ENCODE peak calls at places on chromosomes 4 and X, in eight cellular contexts. One of them, this sample, is unnamed.

GRCh38 chrX:127877358-127877757 is 174.8 kb downstream of the ACTRT1 start:
- ATAC-seq in stimulated activated naive B cell treated with anti-CD40 and anti-IgM and Interleukin-4, amounts not matched to agents 10 μg/mL and 1 μg/mL and 100 μg/mL, for 72 hours: no peak
- ATAC-seq in sciatic nerve: no peak
- ATAC-seq in upper lobe of right lung: no peak
- ATAC-seq in RWPE2: no peak
- ATAC-seq in activated CD4-positive, alpha-beta T cell treated with anti-CD3 and anti-CD28 coated beads for 36 hours: no peak
- ATAC-seq in heart left ventricle: no peak
- ATAC-seq in SK-N-SH treated with all-trans-retinoic acid at 6 μM for 48 hours: no peak
- ATAC-seq in this sample: no peak

GRCh38 chr4:99067617-99068016 is 21.0 kb downstream of the ADH5 start:
- ATAC-seq in activated CD4-positive, alpha-beta T cell treated with anti-CD3 and anti-CD28 coated beads for 36 hours: no peak
- ATAC-seq in heart left ventricle: no peak
- ATAC-seq in upper lobe of right lung: no peak
- ATAC-seq in sciatic nerve: no peak
- ATAC-seq in SK-N-SH treated with all-trans-retinoic acid at 6 μM for 48 hours: no peak
- ATAC-seq in RWPE2: no peak
- ATAC-seq in stimulated activated naive B cell treated with anti-CD40 and anti-IgM and Interleukin-4, amounts not matched to agents 10 μg/mL and 1 μg/mL and 100 μg/mL, for 72 hours: no peak
- ATAC-seq in this sample: no peak

GRCh38 chr4:119337010-119337409 is 15.1 kb upstream of the FABP2 start:
- ATAC-seq in heart left ventricle: peak
- ATAC-seq in activated CD4-positive, alpha-beta T cell treated with anti-CD3 and anti-CD28 coated beads for 36 hours: no peak
- ATAC-seq in sciatic nerve: peak
- ATAC-seq in stimulated activated naive B cell treated with anti-CD40 and anti-IgM and Interleukin-4, amounts not matched to agents 10 μg/mL and 1 μg/mL and 100 μg/mL, for 72 hours: no peak
- ATAC-seq in upper lobe of right lung: peak
- ATAC-seq in RWPE2: no peak
- ATAC-seq in SK-N-SH treated with all-trans-retinoic acid at 6 μM for 48 hours: no peak
- ATAC-seq in this sample: no peak

GRCh38 chr4:83138979-83139378 is 24.4 kb upstream of the PLAC8 start:
- ATAC-seq in heart left ventricle: no peak
- ATAC-seq in upper lobe of right lung: peak
- ATAC-seq in activated CD4-positive, alpha-beta T cell treated with anti-CD3 and anti-CD28 coated beads for 36 hours: peak
- ATAC-seq in stimulated activated naive B cell treated with anti-CD40 and anti-IgM and Interleukin-4, amounts not matched to agents 10 μg/mL and 1 μg/mL and 100 μg/mL, for 72 hours: peak
- ATAC-seq in RWPE2: no peak
- ATAC-seq in sciatic nerve: no peak
- ATAC-seq in SK-N-SH treated with all-trans-retinoic acid at 6 μM for 48 hours: no peak
- ATAC-seq in this sample: peak

GRCh38 chr4:118770741-118771187 is 65.2 kb downstream of the SEC24D start:
- ATAC-seq in RWPE2: peak
- ATAC-seq in SK-N-SH treated with all-trans-retinoic acid at 6 μM for 48 hours: peak
- ATAC-seq in stimulated activated naive B cell treated with anti-CD40 and anti-IgM and Interleukin-4, amounts not matched to agents 10 μg/mL and 1 μg/mL and 100 μg/mL, for 72 hours: no peak
- ATAC-seq in activated CD4-positive, alpha-beta T cell treated with anti-CD3 and anti-CD28 coated beads for 36 hours: no peak
- ATAC-seq in heart left ventricle: peak
- ATAC-seq in upper lobe of right lung: no peak
- ATAC-seq in sciatic nerve: no peak
- ATAC-seq in this sample: no peak

GRCh38 chr4:162149644-162150043 is 14.2 kb downstream of the FSTL5 start:
- ATAC-seq in upper lobe of right lung: no peak
- ATAC-seq in heart left ventricle: no peak
- ATAC-seq in sciatic nerve: no peak
- ATAC-seq in RWPE2: no peak
- ATAC-seq in stimulated activated naive B cell treated with anti-CD40 and anti-IgM and Interleukin-4, amounts not matched to agents 10 μg/mL and 1 μg/mL and 100 μg/mL, for 72 hours: no peak
- ATAC-seq in SK-N-SH treated with all-trans-retinoic acid at 6 μM for 48 hours: no peak
- ATAC-seq in activated CD4-positive, alpha-beta T cell treated with anti-CD3 and anti-CD28 coated beads for 36 hours: no peak
- ATAC-seq in this sample: no peak

GRCh38 chr4:66959207-66959606 is 586.1 kb downstream of the CENPC start:
- ATAC-seq in SK-N-SH treated with all-trans-retinoic acid at 6 μM for 48 hours: no peak
- ATAC-seq in activated CD4-positive, alpha-beta T cell treated with anti-CD3 and anti-CD28 coated beads for 36 hours: no peak
- ATAC-seq in stimulated activated naive B cell treated with anti-CD40 and anti-IgM and Interleukin-4, amounts not matched to agents 10 μg/mL and 1 μg/mL and 100 μg/mL, for 72 hours: no peak
- ATAC-seq in heart left ventricle: no peak
- ATAC-seq in upper lobe of right lung: no peak
- ATAC-seq in RWPE2: peak
- ATAC-seq in sciatic nerve: no peak
- ATAC-seq in this sample: no peak

GRCh38 chr4:26912810-26913209 is 52.2 kb downstream of the STIM2 start:
- ATAC-seq in activated CD4-positive, alpha-beta T cell treated with anti-CD3 and anti-CD28 coated beads for 36 hours: no peak
- ATAC-seq in stimulated activated naive B cell treated with anti-CD40 and anti-IgM and Interleukin-4, amounts not matched to agents 10 μg/mL and 1 μg/mL and 100 μg/mL, for 72 hours: no peak
- ATAC-seq in upper lobe of right lung: peak
- ATAC-seq in sciatic nerve: no peak
- ATAC-seq in SK-N-SH treated with all-trans-retinoic acid at 6 μM for 48 hours: no peak
- ATAC-seq in RWPE2: no peak
- ATAC-seq in heart left ventricle: no peak
- ATAC-seq in this sample: no peak

GRCh38 chrX:112786076-112786475 is 54.6 kb downstream of the AMOT start:
- ATAC-seq in heart left ventricle: no peak
- ATAC-seq in SK-N-SH treated with all-trans-retinoic acid at 6 μM for 48 hours: no peak
- ATAC-seq in activated CD4-positive, alpha-beta T cell treated with anti-CD3 and anti-CD28 coated beads for 36 hours: no peak
- ATAC-seq in sciatic nerve: no peak
- ATAC-seq in stimulated activated naive B cell treated with anti-CD40 and anti-IgM and Interleukin-4, amounts not matched to agents 10 μg/mL and 1 μg/mL and 100 μg/mL, for 72 hours: peak
- ATAC-seq in upper lobe of right lung: no peak
- ATAC-seq in RWPE2: no peak
- ATAC-seq in this sample: no peak

GRCh38 chr4:99447513-99447912 is 12.4 kb upstream of the ADH7 start:
- ATAC-seq in activated CD4-positive, alpha-beta T cell treated with anti-CD3 and anti-CD28 coated beads for 36 hours: no peak
- ATAC-seq in sciatic nerve: no peak
- ATAC-seq in upper lobe of right lung: no peak
- ATAC-seq in stimulated activated naive B cell treated with anti-CD40 and anti-IgM and Interleukin-4, amounts not matched to agents 10 μg/mL and 1 μg/mL and 100 μg/mL, for 72 hours: no peak
- ATAC-seq in RWPE2: no peak
- ATAC-seq in heart left ventricle: no peak
- ATAC-seq in SK-N-SH treated with all-trans-retinoic acid at 6 μM for 48 hours: no peak
- ATAC-seq in this sample: peak

GRCh38 chr4:80492761-80493160 is 157.2 kb downstream of the CFAP299 start:
- ATAC-seq in stimulated activated naive B cell treated with anti-CD40 and anti-IgM and Interleukin-4, amounts not matched to agents 10 μg/mL and 1 μg/mL and 100 μg/mL, for 72 hours: peak
- ATAC-seq in RWPE2: peak
- ATAC-seq in activated CD4-positive, alpha-beta T cell treated with anti-CD3 and anti-CD28 coated beads for 36 hours: peak
- ATAC-seq in SK-N-SH treated with all-trans-retinoic acid at 6 μM for 48 hours: no peak
- ATAC-seq in heart left ventricle: no peak
- ATAC-seq in sciatic nerve: peak
- ATAC-seq in upper lobe of right lung: peak
- ATAC-seq in this sample: peak

GRCh38 chrX:153426204-153426603 is 14.9 kb downstream of the ZFP92 start:
- ATAC-seq in activated CD4-positive, alpha-beta T cell treated with anti-CD3 and anti-CD28 coated beads for 36 hours: no peak
- ATAC-seq in sciatic nerve: no peak
- ATAC-seq in heart left ventricle: no peak
- ATAC-seq in upper lobe of right lung: no peak
- ATAC-seq in stimulated activated naive B cell treated with anti-CD40 and anti-IgM and Interleukin-4, amounts not matched to agents 10 μg/mL and 1 μg/mL and 100 μg/mL, for 72 hours: no peak
- ATAC-seq in RWPE2: no peak
- ATAC-seq in SK-N-SH treated with all-trans-retinoic acid at 6 μM for 48 hours: no peak
- ATAC-seq in this sample: no peak

GRCh38 chr4:65670331-65671031 is at the start of gene EPHA5:
- ATAC-seq in sciatic nerve: peak
- ATAC-seq in activated CD4-positive, alpha-beta T cell treated with anti-CD3 and anti-CD28 coated beads for 36 hours: peak
- ATAC-seq in heart left ventricle: peak
- ATAC-seq in RWPE2: peak
- ATAC-seq in upper lobe of right lung: peak
- ATAC-seq in SK-N-SH treated with all-trans-retinoic acid at 6 μM for 48 hours: peak
- ATAC-seq in stimulated activated naive B cell treated with anti-CD40 and anti-IgM and Interleukin-4, amounts not matched to agents 10 μg/mL and 1 μg/mL and 100 μg/mL, for 72 hours: no peak
- ATAC-seq in this sample: no peak

GRCh38 chr4:140152760-140153418 is 1.1 kb downstream of the MAML3 start:
- ATAC-seq in upper lobe of right lung: peak
- ATAC-seq in sciatic nerve: peak
- ATAC-seq in SK-N-SH treated with all-trans-retinoic acid at 6 μM for 48 hours: peak
- ATAC-seq in activated CD4-positive, alpha-beta T cell treated with anti-CD3 and anti-CD28 coated beads for 36 hours: peak
- ATAC-seq in stimulated activated naive B cell treated with anti-CD40 and anti-IgM and Interleukin-4, amounts not matched to agents 10 μg/mL and 1 μg/mL and 100 μg/mL, for 72 hours: no peak
- ATAC-seq in RWPE2: peak
- ATAC-seq in heart left ventricle: no peak
- ATAC-seq in this sample: no peak

GRCh38 chr4:110515676-110516075 is 39.7 kb downstream of the ENPEP start:
- ATAC-seq in sciatic nerve: no peak
- ATAC-seq in stimulated activated naive B cell treated with anti-CD40 and anti-IgM and Interleukin-4, amounts not matched to agents 10 μg/mL and 1 μg/mL and 100 μg/mL, for 72 hours: peak
- ATAC-seq in SK-N-SH treated with all-trans-retinoic acid at 6 μM for 48 hours: peak
- ATAC-seq in RWPE2: peak
- ATAC-seq in heart left ventricle: no peak
- ATAC-seq in upper lobe of right lung: no peak
- ATAC-seq in activated CD4-positive, alpha-beta T cell treated with anti-CD3 and anti-CD28 coated beads for 36 hours: peak
- ATAC-seq in this sample: no peak

GRCh38 chr4:124631760-124632159 is 80.8 kb downstream of the ANKRD50 start:
- ATAC-seq in activated CD4-positive, alpha-beta T cell treated with anti-CD3 and anti-CD28 coated beads for 36 hours: peak
- ATAC-seq in SK-N-SH treated with all-trans-retinoic acid at 6 μM for 48 hours: peak
- ATAC-seq in heart left ventricle: peak
- ATAC-seq in RWPE2: peak
- ATAC-seq in sciatic nerve: peak
- ATAC-seq in stimulated activated naive B cell treated with anti-CD40 and anti-IgM and Interleukin-4, amounts not matched to agents 10 μg/mL and 1 μg/mL and 100 μg/mL, for 72 hours: peak
- ATAC-seq in upper lobe of right lung: peak
- ATAC-seq in this sample: no peak

GRCh38 chr4:126898815-126899214 is 733.9 kb upstream of the INTU start:
- ATAC-seq in stimulated activated naive B cell treated with anti-CD40 and anti-IgM and Interleukin-4, amounts not matched to agents 10 μg/mL and 1 μg/mL and 100 μg/mL, for 72 hours: no peak
- ATAC-seq in activated CD4-positive, alpha-beta T cell treated with anti-CD3 and anti-CD28 coated beads for 36 hours: no peak
- ATAC-seq in heart left ventricle: peak
- ATAC-seq in RWPE2: no peak
- ATAC-seq in upper lobe of right lung: no peak
- ATAC-seq in sciatic nerve: no peak
- ATAC-seq in SK-N-SH treated with all-trans-retinoic acid at 6 μM for 48 hours: peak
- ATAC-seq in this sample: no peak

GRCh38 chr4:54687887-54688841 is 30.4 kb downstream of the KIT start:
- ATAC-seq in heart left ventricle: no peak
- ATAC-seq in upper lobe of right lung: peak
- ATAC-seq in RWPE2: no peak
- ATAC-seq in SK-N-SH treated with all-trans-retinoic acid at 6 μM for 48 hours: no peak
- ATAC-seq in sciatic nerve: peak
- ATAC-seq in stimulated activated naive B cell treated with anti-CD40 and anti-IgM and Interleukin-4, amounts not matched to agents 10 μg/mL and 1 μg/mL and 100 μg/mL, for 72 hours: peak
- ATAC-seq in activated CD4-positive, alpha-beta T cell treated with anti-CD3 and anti-CD28 coated beads for 36 hours: no peak
- ATAC-seq in this sample: peak

GRCh38 chr4:4838602-4839470 is 20.6 kb upstream of the MSX1 start:
- ATAC-seq in upper lobe of right lung: no peak
- ATAC-seq in heart left ventricle: no peak
- ATAC-seq in SK-N-SH treated with all-trans-retinoic acid at 6 μM for 48 hours: peak
- ATAC-seq in RWPE2: no peak
- ATAC-seq in activated CD4-positive, alpha-beta T cell treated with anti-CD3 and anti-CD28 coated beads for 36 hours: no peak
- ATAC-seq in sciatic nerve: no peak
- ATAC-seq in stimulated activated naive B cell treated with anti-CD40 and anti-IgM and Interleukin-4, amounts not matched to agents 10 μg/mL and 1 μg/mL and 100 μg/mL, for 72 hours: no peak
- ATAC-seq in this sample: no peak

GRCh38 chrX:100880368-100880767 is 6.2 kb upstream of the NOX1 start:
- ATAC-seq in heart left ventricle: no peak
- ATAC-seq in activated CD4-positive, alpha-beta T cell treated with anti-CD3 and anti-CD28 coated beads for 36 hours: no peak
- ATAC-seq in upper lobe of right lung: no peak
- ATAC-seq in stimulated activated naive B cell treated with anti-CD40 and anti-IgM and Interleukin-4, amounts not matched to agents 10 μg/mL and 1 μg/mL and 100 μg/mL, for 72 hours: no peak
- ATAC-seq in SK-N-SH treated with all-trans-retinoic acid at 6 μM for 48 hours: no peak
- ATAC-seq in sciatic nerve: no peak
- ATAC-seq in RWPE2: no peak
- ATAC-seq in this sample: no peak

GRCh38 chr4:62161446-62161845 is 961.3 kb downstream of the ADGRL3 start:
- ATAC-seq in heart left ventricle: no peak
- ATAC-seq in SK-N-SH treated with all-trans-retinoic acid at 6 μM for 48 hours: no peak
- ATAC-seq in RWPE2: no peak
- ATAC-seq in activated CD4-positive, alpha-beta T cell treated with anti-CD3 and anti-CD28 coated beads for 36 hours: no peak
- ATAC-seq in upper lobe of right lung: no peak
- ATAC-seq in sciatic nerve: no peak
- ATAC-seq in stimulated activated naive B cell treated with anti-CD40 and anti-IgM and Interleukin-4, amounts not matched to agents 10 μg/mL and 1 μg/mL and 100 μg/mL, for 72 hours: no peak
- ATAC-seq in this sample: no peak

GRCh38 chr4:150002561-150002960 is 75.7 kb upstream of the DCLK2 start:
- ATAC-seq in upper lobe of right lung: no peak
- ATAC-seq in activated CD4-positive, alpha-beta T cell treated with anti-CD3 and anti-CD28 coated beads for 36 hours: no peak
- ATAC-seq in heart left ventricle: no peak
- ATAC-seq in sciatic nerve: no peak
- ATAC-seq in RWPE2: no peak
- ATAC-seq in stimulated activated naive B cell treated with anti-CD40 and anti-IgM and Interleukin-4, amounts not matched to agents 10 μg/mL and 1 μg/mL and 100 μg/mL, for 72 hours: no peak
- ATAC-seq in SK-N-SH treated with all-trans-retinoic acid at 6 μM for 48 hours: no peak
- ATAC-seq in this sample: peak

GRCh38 chrX:24426340-24426913 is 38.7 kb upstream of the PDK3 start:
- ATAC-seq in SK-N-SH treated with all-trans-retinoic acid at 6 μM for 48 hours: peak
- ATAC-seq in stimulated activated naive B cell treated with anti-CD40 and anti-IgM and Interleukin-4, amounts not matched to agents 10 μg/mL and 1 μg/mL and 100 μg/mL, for 72 hours: peak
- ATAC-seq in sciatic nerve: peak
- ATAC-seq in RWPE2: peak
- ATAC-seq in upper lobe of right lung: no peak
- ATAC-seq in heart left ventricle: no peak
- ATAC-seq in activated CD4-positive, alpha-beta T cell treated with anti-CD3 and anti-CD28 coated beads for 36 hours: peak
- ATAC-seq in this sample: no peak

GRCh38 chr4:189021831-189022230 is 882.6 kb downstream of the TRIML1 start:
- ATAC-seq in heart left ventricle: no peak
- ATAC-seq in stimulated activated naive B cell treated with anti-CD40 and anti-IgM and Interleukin-4, amounts not matched to agents 10 μg/mL and 1 μg/mL and 100 μg/mL, for 72 hours: no peak
- ATAC-seq in RWPE2: no peak
- ATAC-seq in sciatic nerve: peak
- ATAC-seq in activated CD4-positive, alpha-beta T cell treated with anti-CD3 and anti-CD28 coated beads for 36 hours: no peak
- ATAC-seq in SK-N-SH treated with all-trans-retinoic acid at 6 μM for 48 hours: no peak
- ATAC-seq in upper lobe of right lung: no peak
- ATAC-seq in this sample: no peak

GRCh38 chr4:174408841-174409552 is 113.3 kb downstream of the HPGD start:
- ATAC-seq in activated CD4-positive, alpha-beta T cell treated with anti-CD3 and anti-CD28 coated beads for 36 hours: no peak
- ATAC-seq in upper lobe of right lung: no peak
- ATAC-seq in RWPE2: no peak
- ATAC-seq in stimulated activated naive B cell treated with anti-CD40 and anti-IgM and Interleukin-4, amounts not matched to agents 10 μg/mL and 1 μg/mL and 100 μg/mL, for 72 hours: no peak
- ATAC-seq in heart left ventricle: no peak
- ATAC-seq in sciatic nerve: no peak
- ATAC-seq in SK-N-SH treated with all-trans-retinoic acid at 6 μM for 48 hours: no peak
- ATAC-seq in this sample: no peak

GRCh38 chr4:138473339-138473738 is 231.2 kb upstream of the SLC7A11 start:
- ATAC-seq in stimulated activated naive B cell treated with anti-CD40 and anti-IgM and Interleukin-4, amounts not matched to agents 10 μg/mL and 1 μg/mL and 100 μg/mL, for 72 hours: no peak
- ATAC-seq in upper lobe of right lung: no peak
- ATAC-seq in activated CD4-positive, alpha-beta T cell treated with anti-CD3 and anti-CD28 coated beads for 36 hours: no peak
- ATAC-seq in RWPE2: no peak
- ATAC-seq in sciatic nerve: no peak
- ATAC-seq in SK-N-SH treated with all-trans-retinoic acid at 6 μM for 48 hours: no peak
- ATAC-seq in heart left ventricle: no peak
- ATAC-seq in this sample: no peak

GRCh38 chr4:122783301-122784215 is 43.1 kb upstream of the FGF2 start:
- ATAC-seq in activated CD4-positive, alpha-beta T cell treated with anti-CD3 and anti-CD28 coated beads for 36 hours: no peak
- ATAC-seq in RWPE2: peak
- ATAC-seq in upper lobe of right lung: peak
- ATAC-seq in stimulated activated naive B cell treated with anti-CD40 and anti-IgM and Interleukin-4, amounts not matched to agents 10 μg/mL and 1 μg/mL and 100 μg/mL, for 72 hours: no peak
- ATAC-seq in heart left ventricle: peak
- ATAC-seq in SK-N-SH treated with all-trans-retinoic acid at 6 μM for 48 hours: peak
- ATAC-seq in sciatic nerve: peak
- ATAC-seq in this sample: no peak

GRCh38 chr4:173537628-173538147 is 7.7 kb upstream of the HAND2 start:
- ATAC-seq in activated CD4-positive, alpha-beta T cell treated with anti-CD3 and anti-CD28 coated beads for 36 hours: no peak
- ATAC-seq in RWPE2: no peak
- ATAC-seq in sciatic nerve: no peak
- ATAC-seq in stimulated activated naive B cell treated with anti-CD40 and anti-IgM and Interleukin-4, amounts not matched to agents 10 μg/mL and 1 μg/mL and 100 μg/mL, for 72 hours: no peak
- ATAC-seq in SK-N-SH treated with all-trans-retinoic acid at 6 μM for 48 hours: peak
- ATAC-seq in upper lobe of right lung: peak
- ATAC-seq in heart left ventricle: no peak
- ATAC-seq in this sample: no peak

GRCh38 chr4:122218762-122219161 is 66.6 kb downstream of the BLTP1 start:
- ATAC-seq in RWPE2: no peak
- ATAC-seq in heart left ventricle: no peak
- ATAC-seq in upper lobe of right lung: no peak
- ATAC-seq in activated CD4-positive, alpha-beta T cell treated with anti-CD3 and anti-CD28 coated beads for 36 hours: no peak
- ATAC-seq in stimulated activated naive B cell treated with anti-CD40 and anti-IgM and Interleukin-4, amounts not matched to agents 10 μg/mL and 1 μg/mL and 100 μg/mL, for 72 hours: no peak
- ATAC-seq in SK-N-SH treated with all-trans-retinoic acid at 6 μM for 48 hours: no peak
- ATAC-seq in sciatic nerve: no peak
- ATAC-seq in this sample: no peak

GRCh38 chr4:113692809-113693411 is 68.6 kb downstream of the CAMK2D start:
- ATAC-seq in stimulated activated naive B cell treated with anti-CD40 and anti-IgM and Interleukin-4, amounts not matched to agents 10 μg/mL and 1 μg/mL and 100 μg/mL, for 72 hours: peak
- ATAC-seq in heart left ventricle: no peak
- ATAC-seq in RWPE2: no peak
- ATAC-seq in upper lobe of right lung: peak
- ATAC-seq in SK-N-SH treated with all-trans-retinoic acid at 6 μM for 48 hours: no peak
- ATAC-seq in activated CD4-positive, alpha-beta T cell treated with anti-CD3 and anti-CD28 coated beads for 36 hours: peak
- ATAC-seq in sciatic nerve: peak
- ATAC-seq in this sample: peak

GRCh38 chr4:87066403-87067119 is 131.8 kb downstream of the AFF1 start:
- ATAC-seq in activated CD4-positive, alpha-beta T cell treated with anti-CD3 and anti-CD28 coated beads for 36 hours: no peak
- ATAC-seq in stimulated activated naive B cell treated with anti-CD40 and anti-IgM and Interleukin-4, amounts not matched to agents 10 μg/mL and 1 μg/mL and 100 μg/mL, for 72 hours: no peak
- ATAC-seq in upper lobe of right lung: no peak
- ATAC-seq in SK-N-SH treated with all-trans-retinoic acid at 6 μM for 48 hours: peak
- ATAC-seq in RWPE2: no peak
- ATAC-seq in sciatic nerve: peak
- ATAC-seq in heart left ventricle: no peak
- ATAC-seq in this sample: no peak

GRCh38 chr4:31530555-31530954 is 810.4 kb downstream of the PCDH7 start:
- ATAC-seq in activated CD4-positive, alpha-beta T cell treated with anti-CD3 and anti-CD28 coated beads for 36 hours: no peak
- ATAC-seq in SK-N-SH treated with all-trans-retinoic acid at 6 μM for 48 hours: no peak
- ATAC-seq in sciatic nerve: no peak
- ATAC-seq in heart left ventricle: no peak
- ATAC-seq in upper lobe of right lung: no peak
- ATAC-seq in RWPE2: no peak
- ATAC-seq in stimulated activated naive B cell treated with anti-CD40 and anti-IgM and Interleukin-4, amounts not matched to agents 10 μg/mL and 1 μg/mL and 100 μg/mL, for 72 hours: no peak
- ATAC-seq in this sample: no peak

GRCh38 chrX:42704454-42704853 is 73.5 kb downstream of the PPP1R2C start:
- ATAC-seq in stimulated activated naive B cell treated with anti-CD40 and anti-IgM and Interleukin-4, amounts not matched to agents 10 μg/mL and 1 μg/mL and 100 μg/mL, for 72 hours: no peak
- ATAC-seq in SK-N-SH treated with all-trans-retinoic acid at 6 μM for 48 hours: no peak
- ATAC-seq in sciatic nerve: no peak
- ATAC-seq in activated CD4-positive, alpha-beta T cell treated with anti-CD3 and anti-CD28 coated beads for 36 hours: peak
- ATAC-seq in RWPE2: no peak
- ATAC-seq in upper lobe of right lung: no peak
- ATAC-seq in heart left ventricle: no peak
- ATAC-seq in this sample: no peak

This sample was measured in stimulated activated memory B cell treated with anti-CD40 and anti-IgM and Interleukin-4, amounts not matched to agents 10 μg/mL and 1 μg/mL and 100 μg/mL, for 72 hours.